ENCODE peak calls at places on chromosomes 4 and X, in six cellular contexts. One of them, this sample, is unnamed.

GRCh38 chr4:140935259-140935658 is 179.1 kb upstream of the TBC1D9 start:
- DNase-seq in GM06990: no peak
- DNase-seq in fibroblast of lung: peak
- DNase-seq in mesothelial cell of epicardium: no peak
- DNase-seq in NCI-H345: no peak
- DNase-seq in tibial artery: no peak
- DNase-seq in this sample: no peak

GRCh38 chrX:31314921-31315320 is 243.1 kb upstream of the FTHL17 start:
- DNase-seq in tibial artery: no peak
- DNase-seq in GM06990: no peak
- DNase-seq in NCI-H345: no peak
- DNase-seq in mesothelial cell of epicardium: no peak
- DNase-seq in fibroblast of lung: peak
- DNase-seq in this sample: no peak

GRCh38 chrX:34810364-34810763 is 132.2 kb upstream of the FAM47B start:
- DNase-seq in fibroblast of lung: peak
- DNase-seq in NCI-H345: no peak
- DNase-seq in GM06990: no peak
- DNase-seq in mesothelial cell of epicardium: no peak
- DNase-seq in tibial artery: no peak
- DNase-seq in this sample: no peak

GRCh38 chrX:143634373-143634685 is 1.6 kb downstream of the SLITRK4 start:
- DNase-seq in NCI-H345: no peak
- DNase-seq in fibroblast of lung: no peak
- DNase-seq in tibial artery: no peak
- DNase-seq in GM06990: no peak
- DNase-seq in mesothelial cell of epicardium: no peak
- DNase-seq in this sample: no peak

GRCh38 chrX:70444326-70445196 is at the start of gene DLG3:
- DNase-seq in mesothelial cell of epicardium: peak
- DNase-seq in GM06990: no peak
- DNase-seq in NCI-H345: peak
- DNase-seq in fibroblast of lung: peak
- DNase-seq in tibial artery: no peak
- DNase-seq in this sample: peak

GRCh38 chr4:25827373-25827772 is 35.4 kb downstream of the SEL1L3 start:
- DNase-seq in NCI-H345: no peak
- DNase-seq in fibroblast of lung: no peak
- DNase-seq in tibial artery: no peak
- DNase-seq in mesothelial cell of epicardium: no peak
- DNase-seq in GM06990: no peak
- DNase-seq in this sample: no peak

GRCh38 chr4:866761-867390 is 40.9 kb upstream of the CPLX1 start:
- DNase-seq in NCI-H345: no peak
- DNase-seq in tibial artery: no peak
- DNase-seq in mesothelial cell of epicardium: no peak
- DNase-seq in fibroblast of lung: peak
- DNase-seq in GM06990: no peak
- DNase-seq in this sample: no peak

GRCh38 chr4:8377103-8378075 is 63.1 kb downstream of the ACOX3 start:
- DNase-seq in fibroblast of lung: no peak
- DNase-seq in NCI-H345: no peak
- DNase-seq in tibial artery: no peak
- DNase-seq in GM06990: no peak
- DNase-seq in mesothelial cell of epicardium: no peak
- DNase-seq in this sample: no peak

GRCh38 chr4:155796031-155796430 is 37.2 kb downstream of the GUCY1B1 start:
- DNase-seq in mesothelial cell of epicardium: no peak
- DNase-seq in fibroblast of lung: peak
- DNase-seq in tibial artery: no peak
- DNase-seq in GM06990: no peak
- DNase-seq in NCI-H345: no peak
- DNase-seq in this sample: no peak

GRCh38 chr4:138184881-138185280 is 57.3 kb downstream of the SLC7A11 start:
- DNase-seq in GM06990: no peak
- DNase-seq in tibial artery: no peak
- DNase-seq in mesothelial cell of epicardium: no peak
- DNase-seq in NCI-H345: no peak
- DNase-seq in fibroblast of lung: peak
- DNase-seq in this sample: no peak

GRCh38 chrX:38505583-38505982 is 55.8 kb upstream of the TSPAN7 start:
- DNase-seq in GM06990: no peak
- DNase-seq in mesothelial cell of epicardium: no peak
- DNase-seq in tibial artery: no peak
- DNase-seq in NCI-H345: no peak
- DNase-seq in fibroblast of lung: no peak
- DNase-seq in this sample: no peak

GRCh38 chr4:39446842-39447573 is 11.7 kb downstream of the RPL9 start:
- DNase-seq in GM06990: peak
- DNase-seq in fibroblast of lung: peak
- DNase-seq in NCI-H345: no peak
- DNase-seq in mesothelial cell of epicardium: no peak
- DNase-seq in tibial artery: peak
- DNase-seq in this sample: peak

GRCh38 chrX:139554367-139554766 is 23.8 kb downstream of the F9 start:
- DNase-seq in mesothelial cell of epicardium: no peak
- DNase-seq in GM06990: peak
- DNase-seq in NCI-H345: no peak
- DNase-seq in tibial artery: no peak
- DNase-seq in fibroblast of lung: no peak
- DNase-seq in this sample: no peak

GRCh38 chr4:8336412-8337075 is 67.0 kb downstream of the HTRA3 start:
- DNase-seq in tibial artery: no peak
- DNase-seq in NCI-H345: no peak
- DNase-seq in fibroblast of lung: no peak
- DNase-seq in GM06990: no peak
- DNase-seq in mesothelial cell of epicardium: no peak
- DNase-seq in this sample: no peak